ENCODE peak calls at places on chromosomes 7 and 10, in five cellular contexts. R, U, Q, A and L are unnamed samples.

GRCh38 chr7:112266141-112266540 is 59.6 kb downstream of the ZNF277 start:
- DNase-seq in R (no peak), U (no peak), Q (no peak), A (no peak), L (no peak)

GRCh38 chr7:4633012-4633411 is 49.1 kb upstream of the FOXK1 start:
- DNase-seq in R (peak), U (peak), Q (no peak), A (no peak), L (peak)

GRCh38 chr10:95467162-95467599 is 94.0 kb downstream of the SORBS1 start:
- DNase-seq in R (peak), U (no peak), Q (peak), A (no peak), L (peak)

GRCh38 chr7:130942211-130942964 is 208.4 kb upstream of the KLF14 start:
- DNase-seq in R (peak), U (peak), Q (no peak), A (no peak), L (peak)

GRCh38 chr7:107021600-107021999 is 22.9 kb upstream of the PRKAR2B start:
- DNase-seq in R (no peak), U (no peak), Q (no peak), A (no peak), L (no peak)

GRCh38 chr10:61761825-61762217 is 99.1 kb downstream of the CABCOCO1 start:
- DNase-seq in R (no peak), U (no peak), Q (no peak), A (no peak), L (no peak)

GRCh38 chr10:51371725-51372124 is 297.4 kb downstream of the PRKG1 start:
- DNase-seq in R (no peak), U (no peak), Q (no peak), A (no peak), L (no peak)

GRCh38 chr7:150781016-150781415 is 19.1 kb downstream of the TMEM176B start:
- DNase-seq in R (no peak), U (no peak), Q (no peak), A (no peak), L (no peak)

GRCh38 chr7:135147899-135148721 is at the start of gene TMEM140:
- DNase-seq in R (peak), U (no peak), Q (no peak), A (peak), L (peak)

GRCh38 chr7:55521543-55522267 is 50.6 kb downstream of the VOPP1 start:
- DNase-seq in R (no peak), U (no peak), Q (no peak), A (no peak), L (no peak)

GRCh38 chr10:31687545-31688482 is 240.8 kb downstream of the ARHGAP12 start:
- DNase-seq in R (no peak), U (no peak), Q (no peak), A (no peak), L (no peak)

GRCh38 chr7:47780555-47780954 is 167.7 kb downstream of the PKD1L1 start:
- DNase-seq in R (peak), U (no peak), Q (no peak), A (no peak), L (no peak)

GRCh38 chr7:12939694-12940093 is 252.3 kb downstream of the ARL4A start:
- DNase-seq in R (no peak), U (no peak), Q (no peak), A (no peak), L (no peak)

GRCh38 chr7:102080371-102081243 is 206.1 kb upstream of the SH2B2 start:
- DNase-seq in R (no peak), U (no peak), Q (peak), A (no peak), L (peak)

GRCh38 chr10:29471483-29471859 is 163.3 kb downstream of the SVIL start:
- DNase-seq in R (no peak), U (no peak), Q (no peak), A (no peak), L (peak)

GRCh38 chr10:96255569-96256335 is 15.6 kb downstream of the BLNK start:
- DNase-seq in R (no peak), U (no peak), Q (no peak), A (no peak), L (no peak)

GRCh38 chr7:108327353-108327752 is 128.9 kb downstream of the NRCAM start:
- DNase-seq in R (no peak), U (no peak), Q (no peak), A (no peak), L (no peak)

GRCh38 chr7:65946895-65947294 is 35.1 kb downstream of the GUSB start:
- DNase-seq in R (peak), U (no peak), Q (no peak), A (no peak), L (no peak)

GRCh38 chr7:3464900-3465622 is 164.0 kb downstream of the SDK1 start:
- DNase-seq in R (no peak), U (no peak), Q (no peak), A (no peak), L (no peak)

GRCh38 chr10:31961264-31961663 is 32.6 kb upstream of the ARHGAP12 start:
- DNase-seq in R (no peak), U (no peak), Q (no peak), A (no peak), L (no peak)

GRCh38 chr10:130751851-130752250 is 559.7 kb downstream of the TCERG1L start:
- DNase-seq in R (no peak), U (no peak), Q (no peak), A (no peak), L (no peak)

GRCh38 chr7:92835851-92836488 is 403 bp downstream of the CDK6 start:
- DNase-seq in R (peak), U (peak), Q (no peak), A (no peak), L (peak)

GRCh38 chr10:85194685-85195084 is 866.3 kb downstream of the CCSER2 start:
- DNase-seq in R (no peak), U (no peak), Q (no peak), A (no peak), L (no peak)

GRCh38 chr10:85193796-85194195 is 865.4 kb downstream of the CCSER2 start:
- DNase-seq in R (no peak), U (no peak), Q (no peak), A (no peak), L (no peak)

GRCh38 chr10:85187047-85187446 is 858.7 kb downstream of the CCSER2 start:
- DNase-seq in R (no peak), U (no peak), Q (no peak), A (no peak), L (no peak)

DNA sequence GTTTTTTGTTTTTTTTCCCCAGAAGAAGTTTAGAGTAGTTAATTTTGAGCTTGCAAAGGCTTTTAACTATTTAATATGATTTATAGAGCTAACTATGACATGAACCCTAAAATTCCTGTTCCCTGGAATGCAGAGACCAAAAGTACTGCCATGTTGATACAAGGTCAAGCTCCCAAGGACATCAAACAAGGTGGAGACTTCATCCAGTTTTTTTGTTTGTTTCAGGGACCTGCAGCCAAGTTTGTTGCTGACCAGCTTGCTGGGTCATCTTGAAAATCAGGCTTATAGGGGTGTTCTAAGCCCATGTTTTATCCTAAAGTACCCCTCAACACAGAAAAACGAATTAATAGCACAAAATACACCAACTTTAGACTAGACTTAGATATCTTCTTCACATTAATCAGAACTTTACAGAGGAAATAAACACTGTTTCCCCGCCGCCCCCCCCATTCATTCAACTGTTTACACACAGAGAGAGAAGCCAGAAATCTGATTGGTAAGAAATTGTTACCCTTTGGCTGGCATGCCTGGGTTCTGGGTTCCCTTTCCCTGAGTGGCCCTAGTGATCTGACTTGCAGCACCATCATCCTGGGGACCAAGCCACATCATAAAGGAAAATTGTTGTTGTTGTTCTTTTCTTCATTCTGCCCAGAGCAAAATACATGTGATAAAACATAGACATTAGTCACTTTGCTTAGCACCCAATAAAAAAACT is 860.5 kb downstream of the CCSER2 start:
- DNase-seq in R (no peak), U (no peak), Q (no peak), A (no peak), L (no peak)
- TF ChIP-seq ESRRA in R (no peak), U (no peak), Q (no peak), A (no peak), L (no peak)

GRCh38 chr7:91264924-91265681 is 870 bp downstream of the FZD1 start:
- DNase-seq in R (no peak), U (no peak), Q (peak), A (no peak), L (no peak)
- TF ChIP-seq ESRRA in R (no peak), U (no peak), Q (no peak), A (no peak), L (no peak)

GRCh38 chr7:70299447-70299807 is 701.2 kb downstream of the AUTS2 start:
- DNase-seq in R (no peak), U (no peak), Q (no peak), A (no peak), L (no peak)
- TF ChIP-seq ESRRA in R (no peak), U (no peak), Q (no peak), A (no peak), L (no peak)

GRCh38 chr7:19404912-19405329 is 259.7 kb upstream of the FERD3L start:
- DNase-seq in R (no peak), U (peak), Q (no peak), A (no peak), L (no peak)
- TF ChIP-seq ESRRA in R (no peak), U (no peak), Q (no peak), A (no peak), L (no peak)

GRCh38 chr10:97543025-97543546 is 29.5 kb upstream of the ANKRD2 start:
- DNase-seq in R (peak), U (peak), Q (no peak), A (no peak), L (peak)

GRCh38 chr10:97548828-97549455 is 23.6 kb upstream of the ANKRD2 start:
- DNase-seq in R (no peak), U (no peak), Q (no peak), A (no peak), L (no peak)

GRCh38 chr10:97549587-97550322 is 22.8 kb upstream of the ANKRD2 start:
- DNase-seq in R (peak), U (no peak), Q (peak), A (no peak), L (no peak)

GRCh38 chr10:97547889-97548485 is 24.6 kb upstream of the ANKRD2 start:
- DNase-seq in R (no peak), U (no peak), Q (no peak), A (no peak), L (no peak)

DNA sequence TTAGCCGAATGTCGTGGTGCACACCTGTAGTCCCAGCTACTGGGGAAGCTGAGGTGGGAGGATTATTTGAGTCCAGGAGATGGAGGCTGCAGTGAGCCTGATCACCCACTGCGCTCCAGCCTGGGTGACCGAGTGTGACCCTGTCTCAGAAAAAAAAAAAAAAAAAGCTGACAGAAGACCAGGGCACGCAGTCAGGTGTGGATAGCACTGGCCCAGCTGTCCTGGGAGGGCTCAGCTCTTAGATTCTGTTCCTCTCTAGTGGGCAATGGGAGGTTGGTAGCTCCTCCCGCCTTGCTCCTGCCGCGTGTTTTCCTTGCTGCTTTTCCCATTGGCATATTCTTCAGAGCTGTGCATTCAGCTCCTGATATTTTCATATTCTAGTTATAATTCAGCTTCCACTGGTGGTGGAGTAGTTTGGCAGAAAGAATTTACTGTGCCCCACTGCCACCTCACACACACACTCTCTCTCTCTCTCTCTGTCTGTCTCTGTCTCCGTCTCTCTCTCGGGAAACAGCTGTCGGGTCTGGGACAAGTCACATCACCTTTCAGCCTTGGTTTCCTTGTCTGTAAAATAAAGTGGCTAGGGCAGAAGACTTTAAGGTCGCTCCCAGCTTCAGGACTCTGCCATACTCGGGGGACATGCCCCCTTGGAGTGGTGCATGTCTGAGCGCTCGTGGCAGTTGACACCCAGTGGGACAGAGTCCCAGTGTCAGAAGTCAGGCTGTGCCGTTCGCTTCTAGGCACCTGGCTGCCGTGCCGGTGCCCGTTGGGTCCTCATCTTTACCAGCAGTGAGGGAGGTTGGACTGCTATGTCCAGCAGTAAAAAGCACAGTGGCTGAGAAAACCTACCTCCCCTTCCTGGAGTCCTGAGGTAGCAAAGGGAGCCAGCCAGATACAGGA is 25.9 kb upstream of the ANKRD2 start:
- DNase-seq in R (no peak), U (no peak), Q (no peak), A (no peak), L (no peak)
- TF ChIP-seq ESRRA in R (no peak), U (no peak), Q (no peak), A (no peak), L (no peak)

DNA sequence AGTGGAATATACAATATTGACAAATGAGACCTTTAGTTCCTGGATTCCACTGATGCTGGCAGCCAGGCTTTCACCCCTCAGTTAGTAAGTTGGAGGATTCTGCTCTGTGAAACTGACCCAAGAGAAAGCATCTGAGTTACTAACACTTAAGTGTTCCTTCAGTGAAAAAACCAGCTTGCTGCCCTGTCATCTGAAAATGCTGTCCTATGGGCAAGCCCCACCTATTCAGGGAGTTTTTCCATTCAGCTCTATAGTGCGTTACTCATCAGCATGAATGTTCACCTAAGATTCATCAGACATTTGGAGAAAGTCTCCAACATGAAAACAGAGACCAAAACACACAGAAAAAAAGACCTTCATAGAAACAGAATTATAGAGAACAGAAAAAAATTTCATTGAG is 37.9 kb downstream of the PRPF18 start:
- DNase-seq in R (no peak), U (no peak), Q (no peak), A (no peak), L (no peak)
- TF ChIP-seq ESRRA in R (no peak), U (no peak), Q (no peak), A (no peak), L (no peak)

GRCh38 chr7:137454169-137455166 is 110.9 kb upstream of the PTN start:
- DNase-seq in R (peak), U (peak), Q (no peak), A (no peak), L (peak)
- TF ChIP-seq ESRRA in R (no peak), U (no peak), Q (no peak), A (no peak), L (no peak)

GRCh38 chr7:137073571-137074325 is 205.3 kb downstream of the CHRM2 start:
- DNase-seq in R (no peak), U (no peak), Q (no peak), A (no peak), L (no peak)

GRCh38 chr7:137074386-137075030 is 206.1 kb downstream of the CHRM2 start:
- DNase-seq in R (no peak), U (no peak), Q (no peak), A (no peak), L (no peak)

DNA sequence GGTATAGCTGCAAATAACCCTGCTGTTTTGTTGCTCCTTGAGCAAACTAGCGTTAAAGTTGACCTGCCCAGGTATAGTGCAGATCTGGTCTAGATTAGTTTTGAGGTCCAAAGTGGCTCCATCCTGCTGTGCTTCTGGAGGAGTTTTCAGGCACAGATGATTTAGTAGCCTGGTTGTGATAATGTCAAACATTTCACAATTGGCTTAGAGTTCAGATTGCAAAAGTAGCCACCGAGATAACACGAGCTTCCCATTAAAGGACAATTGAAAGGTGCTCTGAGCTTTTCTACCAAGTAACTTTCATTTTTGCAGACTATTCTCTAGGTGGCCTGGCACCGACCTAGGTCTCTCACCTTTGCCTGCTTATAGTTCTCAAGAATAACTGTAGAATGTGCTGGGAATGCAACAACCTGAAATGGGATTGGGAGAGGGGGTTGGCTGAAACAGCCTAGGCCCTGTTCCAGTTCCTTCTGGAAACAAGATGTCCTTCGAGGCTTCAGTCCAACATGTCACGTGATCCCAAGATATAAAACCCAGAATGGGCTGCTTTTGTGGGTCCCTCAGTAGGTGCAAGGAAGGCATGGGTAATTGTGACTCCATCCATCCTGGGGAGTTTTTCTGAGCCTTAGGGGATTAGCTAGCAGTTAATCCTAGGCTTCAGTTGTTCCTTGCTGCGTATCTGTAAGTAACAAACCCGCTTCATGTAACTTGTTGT is 201.0 kb downstream of the CHRM2 start:
- DNase-seq in R (no peak), U (no peak), Q (no peak), A (no peak), L (no peak)
- TF ChIP-seq ESRRA in R (no peak), U (no peak), Q (no peak), A (no peak), L (no peak)

DNA sequence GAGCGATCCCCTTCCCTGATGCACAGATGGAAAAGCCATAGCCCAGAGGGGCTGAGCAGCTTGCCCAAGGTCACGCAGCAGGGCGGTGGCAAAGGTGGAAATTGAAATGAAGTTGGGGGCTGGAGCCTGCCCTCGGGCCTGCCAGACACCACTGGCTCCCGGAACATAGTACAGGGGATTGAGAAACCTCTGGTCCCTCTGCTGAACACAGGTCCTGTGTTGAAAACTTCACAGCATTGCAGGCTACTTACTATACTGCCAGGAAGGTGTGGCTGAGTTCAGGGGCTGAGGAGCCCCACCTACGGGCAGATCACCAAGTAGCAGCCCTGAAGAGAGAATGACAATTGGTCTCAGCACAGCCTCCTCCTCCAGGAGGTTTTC is 326.7 kb downstream of the PLXNA4 start:
- DNase-seq in R (peak), U (peak), Q (peak), A (no peak), L (peak)
- TF ChIP-seq ESRRA in R (no peak), U (no peak), Q (no peak), A (no peak), L (no peak)